ENCODE peak calls at places on chromosome 6, in five cellular contexts. W is brain microvascular endothelial cell, Q is mammary epithelial cell, L is transverse colon, D is fibroblast of pulmonary artery. O is an unnamed sample.

GRCh38 chr6:161373905-161374451 is 100.1 kb upstream of the AGPAT4 start:
- DNase-seq in Q (peak; percentile 50), D (peak; percentile 69), L (peak; percentile 69), W (peak; percentile 53), O (peak; percentile 66)

GRCh38 chr6:130366011-130366963 is at the start of gene TMEM200A:
- DNase-seq in Q (peak; percentile 58), W (peak; percentile 48), D (peak; percentile 55), L (peak; percentile 23), O (no peak)

GRCh38 chr6:137680678-137681346 is 186.2 kb upstream of the TNFAIP3 start:
- DNase-seq in Q (no peak), W (peak; percentile 53), L (no peak), D (peak; percentile 59), O (peak; percentile 69)

GRCh38 chr6:137297887-137298286 is 78.7 kb upstream of the IFNGR1 start:
- DNase-seq in D (peak; percentile 30), L (peak; percentile 11), W (peak; percentile 74), Q (no peak), O (no peak)

GRCh38 chr6:40798069-40798770 is 211.1 kb upstream of the LRFN2 start:
- DNase-seq in W (no peak), L (no peak), D (no peak), Q (no peak), O (no peak)

GRCh38 chr6:113394724-113395123 is 462.4 kb upstream of the MARCKS start:
- DNase-seq in L (no peak), Q (no peak), D (no peak), W (no peak), O (no peak)

GRCh38 chr6:43628392-43629103 is 516 bp downstream of the GTPBP2 start:
- DNase-seq in L (peak; percentile 62), D (peak; percentile 46), W (peak; percentile 42), Q (peak; percentile 44), O (peak; percentile 40)

GRCh38 chr6:30679765-30680535 is 6.5 kb downstream of the PPP1R18 start:
- DNase-seq in D (no peak), W (no peak), L (no peak), Q (no peak), O (no peak)

GRCh38 chr6:95309545-95309944 is 267.8 kb upstream of the MANEA start:
- DNase-seq in D (no peak), L (no peak), W (no peak), Q (no peak), O (no peak)

GRCh38 chr6:24547243-24547642 is 52.5 kb downstream of the ALDH5A1 start:
- DNase-seq in L (no peak), D (peak; percentile 10), Q (no peak), W (no peak), O (no peak)
- TF ChIP-seq CTCF in L (no peak), D (no peak), Q (no peak), W (peak; percentile 5), O (no peak)

GRCh38 chr6:33812669-33813068 is 8.9 kb upstream of the MLN start:
- DNase-seq in W (peak; percentile 20), L (no peak), D (peak; percentile 69), Q (peak; percentile 23), O (peak; percentile 51)
- TF ChIP-seq CTCF in W (peak; percentile 73), L (peak; percentile 31), D (peak; percentile 51), Q (peak; percentile 26), O (peak; percentile 9)

GRCh38 chr6:94254689-94255088 is 835.3 kb upstream of the EPHA7 start:
- DNase-seq in Q (no peak), W (peak; percentile 18), L (no peak), D (no peak), O (peak; percentile 14)
- TF ChIP-seq CTCF in Q (peak; percentile 25), W (peak; percentile 40), L (peak; percentile 32), D (no peak), O (peak; percentile 16)

GRCh38 chr6:12504325-12504966 is 212.1 kb upstream of the PHACTR1 start:
- DNase-seq in W (no peak), Q (peak; percentile 25), D (peak; percentile 23), L (peak; percentile 29), O (peak; percentile 61)
- TF ChIP-seq CTCF in W (peak; percentile 67), Q (peak; percentile 54), D (peak; percentile 47), L (peak; percentile 47), O (peak; percentile 55)

GRCh38 chr6:126628125-126628524 is 288.2 kb downstream of the CENPW start:
- DNase-seq in W (no peak), Q (no peak), L (no peak), D (no peak), O (no peak)

GRCh38 chr6:126633362-126633761 is 293.4 kb downstream of the CENPW start:
- DNase-seq in W (no peak), Q (no peak), D (no peak), L (no peak), O (no peak)

GRCh38 chr6:126632271-126632670 is 292.4 kb downstream of the CENPW start:
- DNase-seq in L (no peak), Q (no peak), D (no peak), W (no peak), O (no peak)

GRCh38 chr6:126631343-126631742 is 291.4 kb downstream of the CENPW start:
- DNase-seq in W (no peak), Q (no peak), D (peak; percentile 9), L (no peak), O (no peak)
- TF ChIP-seq CTCF in W (no peak), Q (no peak), D (no peak), L (no peak), O (no peak)

GRCh38 chr6:133243723-133244122 is 2.6 kb downstream of the EYA4 start:
- DNase-seq in L (no peak), W (no peak), Q (no peak), D (no peak), O (no peak)

GRCh38 chr6:133242761-133243590 is 1.8 kb downstream of the EYA4 start:
- DNase-seq in W (no peak), D (no peak), Q (no peak), L (no peak), O (no peak)

GRCh38 chr6:133241901-133242760 is 974 bp downstream of the EYA4 start:
- DNase-seq in D (peak; percentile 28), Q (peak; percentile 35), L (no peak), W (no peak), O (no peak)

GRCh38 chr6:133240511-133241087 is 558 bp upstream of the EYA4 start:
- DNase-seq in Q (no peak), W (no peak), D (no peak), L (no peak), O (no peak)

DNA sequence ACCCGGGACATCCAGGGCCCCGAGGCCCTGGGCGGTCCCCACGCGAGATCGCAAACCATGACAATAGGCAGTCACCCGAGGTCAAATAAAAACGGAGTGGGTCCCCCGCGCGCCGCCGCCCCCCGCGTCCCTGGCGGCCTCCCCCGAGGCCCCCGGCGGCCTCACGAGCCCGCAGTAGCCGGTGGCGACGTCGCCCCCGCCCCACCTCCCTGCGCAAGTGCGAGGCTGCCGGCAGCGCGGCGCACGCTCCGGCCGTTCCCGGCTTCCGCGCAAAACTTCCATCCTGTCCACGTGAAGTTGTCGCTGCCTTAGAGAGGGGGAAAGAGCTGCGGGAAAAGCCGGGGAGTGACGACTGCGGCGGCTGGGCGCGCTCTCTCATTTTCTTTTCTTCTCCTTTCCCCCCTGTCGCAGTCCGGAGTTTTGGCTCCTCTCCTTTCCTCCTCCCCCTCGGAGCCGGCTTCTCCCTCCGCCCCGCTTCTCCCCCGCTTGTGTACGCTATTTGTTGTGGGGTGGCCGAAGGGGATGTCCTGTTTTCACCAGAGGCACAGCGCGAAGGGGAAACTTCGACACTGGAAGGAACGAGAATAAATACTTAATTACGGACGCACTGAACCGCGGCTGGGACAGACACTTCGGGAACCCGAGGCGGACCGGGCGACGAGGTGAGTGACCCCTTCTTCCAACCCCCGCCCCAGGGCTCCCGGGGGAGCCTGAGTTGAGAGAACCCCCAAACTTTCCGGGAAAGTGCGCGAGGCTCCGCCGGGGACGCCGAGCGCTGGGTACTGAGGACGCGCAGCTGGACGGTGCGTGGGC is at the start of gene EYA4:
- DNase-seq in D (peak; percentile 18), W (no peak), Q (peak; percentile 19), L (no peak), O (no peak)
- TF ChIP-seq CTCF in D (no peak), W (no peak), Q (no peak), L (no peak), O (no peak)

GRCh38 chr6:56417823-56418222 is 170.4 kb upstream of the COL21A1 start:
- DNase-seq in W (no peak), D (no peak), Q (no peak), L (no peak), O (no peak)
- TF ChIP-seq CTCF in W (no peak), D (no peak), Q (peak; percentile 11), L (no peak), O (no peak)